ENCODE peak calls at places on chromosomes 1 and 21, in eight cellular contexts. F, H, S, U, I, L, V and P are unnamed samples.

GRCh38 chr1:4597020-4597419 is 57.4 kb upstream of the AJAP1 start:
- DNase-seq in F (no peak), H (no peak), S (no peak), U (no peak), I (no peak), L (no peak), V (no peak), P (no peak)

GRCh38 chr1:200795151-200795550 is 56.5 kb downstream of the CAMSAP2 start:
- DNase-seq in F (no peak), H (no peak), S (peak), U (no peak), I (no peak), L (no peak), V (no peak), P (peak)

GRCh38 chr1:223326776-223327175 is 37.2 kb downstream of the SUSD4 start:
- DNase-seq in F (no peak), H (no peak), S (peak), U (peak), I (no peak), L (no peak), V (no peak), P (peak)

GRCh38 chr1:22502167-22502566 is 50.5 kb downstream of the ZBTB40 start:
- DNase-seq in F (no peak), H (no peak), S (no peak), U (no peak), I (no peak), L (no peak), V (no peak), P (no peak)

GRCh38 chr1:201253906-201254624 is 29.2 kb upstream of the PKP1 start:
- DNase-seq in F (no peak), H (peak), S (no peak), U (no peak), I (no peak), L (no peak), V (no peak), P (no peak)

GRCh38 chr21:42161401-42161956 is 57.5 kb upstream of the ABCG1 start:
- DNase-seq in F (no peak), H (no peak), S (no peak), U (no peak), I (no peak), L (no peak), V (no peak), P (no peak)

GRCh38 chr1:10825592-10825991 is 29.1 kb upstream of the CASZ1 start:
- DNase-seq in F (no peak), H (no peak), S (no peak), U (no peak), I (no peak), L (no peak), V (no peak), P (no peak)

GRCh38 chr1:111202707-111203623 is 2.5 kb upstream of the DENND2D start:
- DNase-seq in F (no peak), H (no peak), S (no peak), U (no peak), I (no peak), L (no peak), V (peak), P (no peak)

GRCh38 chr1:11045428-11046269 is 1.4 kb downstream of the MASP2 start:
- DNase-seq in F (no peak), H (no peak), S (no peak), U (no peak), I (no peak), L (no peak), V (no peak), P (no peak)

GRCh38 chr21:28256420-28256831 is 736.3 kb downstream of the LTN1 start:
- DNase-seq in F (no peak), H (no peak), S (peak), U (no peak), I (no peak), L (no peak), V (peak), P (no peak)

GRCh38 chr1:70048336-70048735 is 157.0 kb downstream of the LRRC40 start:
- DNase-seq in F (no peak), H (no peak), S (peak), U (no peak), I (no peak), L (no peak), V (no peak), P (peak)